ENCODE peak calls at places on chromosomes 11 and 22, in six cellular contexts. W is IMR-90, Y is AG04450, T is cardiac muscle cell, G is brain microvascular endothelial cell, B is endothelial cell of umbilical vein. U is an unnamed sample.

GRCh38 chr11:57375490-57375889 is 5.5 kb downstream of the PRG3 start:
- DNase-seq in W (no peak), Y (no peak), T (no peak), G (no peak), B (no peak), U (no peak)

GRCh38 chr11:72235351-72236057 is 8.5 kb downstream of the PHOX2A start:
- DNase-seq in W (no peak), Y (no peak), T (no peak), G (no peak), B (no peak), U (no peak)

GRCh38 chr11:82682003-82682751 is 51.5 kb downstream of the FAM181B start:
- DNase-seq in W (peak; percentile 75), Y (peak; percentile 24), T (peak; percentile 83), G (peak; percentile 49), B (peak; percentile 61), U (peak; percentile 35)

GRCh38 chr11:46490576-46491100 is 99.1 kb upstream of the CHRM4 start:
- DNase-seq in W (peak; percentile 46), Y (no peak), T (no peak), G (peak; percentile 22), B (peak; percentile 34), U (no peak)

GRCh38 chr11:43101113-43101512 is 210.7 kb upstream of the API5 start:
- DNase-seq in W (no peak), Y (no peak), T (no peak), G (no peak), B (no peak), U (no peak)

GRCh38 chr22:24772493-24773220 is 1.9 kb downstream of the PIWIL3 start:
- DNase-seq in W (peak; percentile 54), Y (no peak), T (peak; percentile 83), G (peak; percentile 16), B (peak; percentile 28), U (no peak)

GRCh38 chr11:33445761-33446161 is 188.6 kb downstream of the HIPK3 start:
- DNase-seq in W (peak; percentile 70), Y (no peak), T (peak; percentile 7), G (peak; percentile 31), B (no peak), U (no peak)

GRCh38 chr22:30079952-30080533 is at the start of gene HORMAD2:
- DNase-seq in W (no peak), Y (no peak), T (peak; percentile 77), G (peak; percentile 40), B (peak; percentile 22), U (no peak)

GRCh38 chr22:45496451-45496941 is 6.2 kb upstream of the FBLN1 start:
- DNase-seq in W (no peak), Y (no peak), T (no peak), G (no peak), B (no peak), U (no peak)

GRCh38 chr22:38303974-38304373 is 13.3 kb downstream of the CSNK1E start:
- DNase-seq in W (no peak), Y (no peak), T (no peak), G (no peak), B (no peak), U (no peak)

GRCh38 chr11:2096919-2097301 is 42.3 kb downstream of the IGF2 start:
- DNase-seq in W (no peak), Y (no peak), T (no peak), G (no peak), B (no peak), U (no peak)

GRCh38 chr11:45043755-45044475 is 93.2 kb upstream of the TP53I11 start:
- DNase-seq in W (no peak), Y (no peak), T (no peak), G (no peak), B (no peak), U (no peak)

GRCh38 chr11:103714246-103714645 is 322.2 kb upstream of the DDI1 start:
- DNase-seq in W (peak; percentile 75), Y (peak; percentile 18), T (peak; percentile 81), G (no peak), B (peak; percentile 12), U (no peak)

GRCh38 chr22:50302564-50302963 is 4.9 kb downstream of the PLXNB2 start:
- DNase-seq in W (no peak), Y (no peak), T (no peak), G (no peak), B (no peak), U (no peak)

GRCh38 chr22:29445508-29445907 is 7.1 kb downstream of the RFPL1 start:
- DNase-seq in W (no peak), Y (no peak), T (no peak), G (no peak), B (no peak), U (no peak)

GRCh38 chr11:18408558-18409242 is 3.4 kb upstream of the LDHC start:
- DNase-seq in W (peak; percentile 8), Y (no peak), T (no peak), G (no peak), B (no peak), U (no peak)

GRCh38 chr22:36741204-36741793 is 34.6 kb downstream of the IFT27 start:
- DNase-seq in W (no peak), Y (no peak), T (peak; percentile 14), G (peak; percentile 9), B (no peak), U (no peak)

GRCh38 chr11:93476796-93477195 is 66.4 kb downstream of the SMCO4 start:
- DNase-seq in W (peak; percentile 91), Y (peak; percentile 55), T (no peak), G (peak; percentile 28), B (no peak), U (no peak)

GRCh38 chr22:48605856-48606255 is 1221.8 kb downstream of the BRD1 start:
- DNase-seq in W (no peak), Y (no peak), T (no peak), G (no peak), B (no peak), U (no peak)

GRCh38 chr11:74138572-74138971 is 32.2 kb downstream of the C2CD3 start:
- DNase-seq in W (peak; percentile 99), Y (peak; percentile 97), T (peak; percentile 91), G (peak; percentile 94), B (peak; percentile 86), U (no peak)

GRCh38 chr11:10743354-10744035 is 7.6 kb upstream of the CTR9 start:
- DNase-seq in W (no peak), Y (no peak), T (no peak), G (no peak), B (no peak), U (no peak)

GRCh38 chr11:123357990-123358827 is 71.9 kb upstream of the GRAMD1B start:
- DNase-seq in W (peak; percentile 2), Y (no peak), T (peak; percentile 27), G (no peak), B (no peak), U (peak; percentile 6)

GRCh38 chr22:37312549-37313183 is 30.4 kb downstream of the CYTH4 start:
- DNase-seq in W (no peak), Y (no peak), T (no peak), G (no peak), B (no peak), U (no peak)

GRCh38 chr22:23103199-23103954 is 33.1 kb downstream of the GNAZ start:
- DNase-seq in W (no peak), Y (no peak), T (no peak), G (no peak), B (no peak), U (no peak)

GRCh38 chr11:22674470-22675426 is 8.3 kb downstream of the GAS2 start:
- DNase-seq in W (no peak), Y (no peak), T (no peak), G (no peak), B (no peak), U (no peak)

GRCh38 chr11:120869516-120870011 is 154.3 kb upstream of the TBCEL start:
- DNase-seq in W (no peak), Y (no peak), T (no peak), G (no peak), B (no peak), U (no peak)

GRCh38 chr11:68843703-68844312 is 2.1 kb upstream of the CPT1A start:
- DNase-seq in W (no peak), Y (no peak), T (peak; percentile 62), G (no peak), B (no peak), U (peak; percentile 87)

GRCh38 chr11:111400595-111400994 is 21.5 kb upstream of the POU2AF1 start:
- DNase-seq in W (no peak), Y (no peak), T (no peak), G (no peak), B (no peak), U (no peak)
- H3K27ac ChIP-seq in W (no peak overlapping the region), Y (no peak overlapping the region), T (no peak overlapping the region), G (no peak overlapping the region), B (no peak overlapping the region), U (no peak overlapping the region)

GRCh38 chr11:19952101-19952605 is 208.1 kb downstream of the DBX1 start:
- DNase-seq in W (no peak), Y (no peak), T (no peak), G (no peak), B (peak; percentile 90), U (no peak)

GRCh38 chr11:19953342-19953741 is 206.9 kb downstream of the DBX1 start:
- DNase-seq in W (peak; percentile 81), Y (no peak), T (peak; percentile 41), G (peak; percentile 51), B (peak; percentile 56), U (no peak)

GRCh38 chr11:19955660-19956059 is 204.6 kb downstream of the DBX1 start:
- DNase-seq in W (no peak), Y (no peak), T (no peak), G (no peak), B (no peak), U (no peak)

GRCh38 chr11:19954899-19955298 is 205.4 kb downstream of the DBX1 start:
- DNase-seq in W (no peak), Y (no peak), T (peak; percentile 20), G (no peak), B (no peak), U (no peak)

GRCh38 chr11:19953909-19954308 is 206.4 kb downstream of the DBX1 start:
- DNase-seq in W (peak; percentile 91), Y (peak; percentile 62), T (peak; percentile 78), G (peak; percentile 86), B (peak; percentile 78), U (no peak)
- TF ChIP-seq CTCF in W (peak; percentile 73), Y (peak; percentile 85), T (peak; percentile 65), G (peak; percentile 81), B (peak; percentile 62), U (no peak)

DNA sequence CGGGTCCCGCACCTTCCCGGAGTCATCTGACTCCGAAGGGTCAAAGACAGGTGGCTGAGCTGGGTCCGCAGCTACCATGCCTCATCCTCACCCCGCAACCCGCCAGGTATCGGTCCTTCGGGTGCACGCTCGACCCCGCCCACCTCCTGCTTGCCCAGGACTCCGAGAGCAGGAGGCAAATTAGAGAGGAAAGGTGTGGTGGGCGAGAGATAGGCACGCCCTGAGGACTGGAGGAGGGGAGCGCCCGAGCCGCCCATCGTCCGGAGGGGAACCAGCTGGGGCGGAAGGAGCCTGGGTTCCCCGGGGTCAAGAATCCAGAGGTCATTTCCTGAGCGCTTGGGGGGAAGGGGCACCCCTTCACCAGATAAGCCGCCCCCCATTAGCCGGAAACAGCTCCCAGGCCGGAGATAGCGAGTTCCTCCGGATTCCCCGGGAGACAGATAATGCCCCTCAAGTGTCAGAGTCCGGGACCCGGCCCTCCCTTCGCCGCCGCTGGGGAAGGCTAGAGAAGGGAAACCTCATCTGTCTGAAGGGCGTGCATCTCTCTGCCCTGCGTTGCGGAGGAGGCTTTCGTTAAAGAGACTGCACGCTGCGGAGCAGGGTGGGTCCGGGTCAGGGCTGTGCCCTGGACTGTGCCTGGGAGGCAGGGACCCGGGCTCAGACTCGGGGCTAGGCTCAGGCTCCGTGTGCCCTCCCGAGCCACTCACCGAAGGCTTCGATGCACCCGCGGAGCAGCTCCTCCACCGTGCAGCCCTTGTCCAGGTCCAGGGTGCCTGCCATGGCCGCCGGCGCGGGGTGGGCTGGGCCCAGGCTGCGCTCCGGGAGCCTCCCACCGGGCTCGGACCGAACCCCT is 1.6 kb downstream of the RASGRP2 start:
- DNase-seq in W (no peak), Y (no peak), T (no peak), G (no peak), B (no peak), U (no peak)
- H3K27ac ChIP-seq in W (no peak overlapping the region), Y (no peak overlapping the region), T (no peak overlapping the region), G (no peak overlapping the region), B (no peak overlapping the region), U (peak overlapping the region; percentile 99)

GRCh38 chr11:19903620-19904069 is 191.0 kb downstream of the NAV2 start:
- DNase-seq in W (peak; percentile 83), Y (peak; percentile 64), T (peak; percentile 88), G (peak; percentile 84), B (peak; percentile 74), U (peak; percentile 52)
- TF ChIP-seq CTCF in W (peak; percentile 84), Y (peak; percentile 87), T (peak; percentile 87), G (peak; percentile 87), B (peak; percentile 82), U (peak; percentile 46)